ENCODE peak calls at places on chromosomes 2 and 18, in five cellular contexts. One of them, this sample, is unnamed.

GRCh38 chr2:74457549-74458131 is 598 bp upstream of the WBP1 start:
- DNase-seq in AG20443: no peak
- DNase-seq in stimulated activated CD8-positive, alpha-beta memory T cell treated with anti-CD3 and anti-CD28 coated beads, Interleukin-15, amount 100 ng/mL, for 24 hours: peak; percentile 65
- DNase-seq in body of pancreas: peak; percentile 71
- DNase-seq in activated CD4-positive, alpha-beta T cell treated with anti-CD3 and anti-CD28 coated beads for 4 hours: peak; percentile 76
- DNase-seq in this sample: peak; percentile 80

GRCh38 chr2:184498936-184499335 is 99.4 kb upstream of the ZNF804A start:
- DNase-seq in stimulated activated CD8-positive, alpha-beta memory T cell treated with anti-CD3 and anti-CD28 coated beads, Interleukin-15, amount 100 ng/mL, for 24 hours: no peak
- DNase-seq in activated CD4-positive, alpha-beta T cell treated with anti-CD3 and anti-CD28 coated beads for 4 hours: no peak
- DNase-seq in body of pancreas: no peak
- DNase-seq in AG20443: no peak
- DNase-seq in this sample: no peak

GRCh38 chr18:55076643-55077218 is 117.5 kb upstream of the CCDC68 start:
- DNase-seq in activated CD4-positive, alpha-beta T cell treated with anti-CD3 and anti-CD28 coated beads for 4 hours: no peak
- DNase-seq in stimulated activated CD8-positive, alpha-beta memory T cell treated with anti-CD3 and anti-CD28 coated beads, Interleukin-15, amount 100 ng/mL, for 24 hours: no peak
- DNase-seq in AG20443: peak; percentile 50
- DNase-seq in body of pancreas: no peak
- DNase-seq in this sample: no peak

GRCh38 chr2:182038579-182038978 is 52.9 kb downstream of the PPP1R1C start:
- DNase-seq in AG20443: peak; percentile 52
- DNase-seq in stimulated activated CD8-positive, alpha-beta memory T cell treated with anti-CD3 and anti-CD28 coated beads, Interleukin-15, amount 100 ng/mL, for 24 hours: no peak
- DNase-seq in body of pancreas: no peak
- DNase-seq in activated CD4-positive, alpha-beta T cell treated with anti-CD3 and anti-CD28 coated beads for 4 hours: no peak
- DNase-seq in this sample: no peak

GRCh38 chr18:61946449-61946848 is 53.6 kb upstream of the RNF152 start:
- DNase-seq in activated CD4-positive, alpha-beta T cell treated with anti-CD3 and anti-CD28 coated beads for 4 hours: no peak
- DNase-seq in body of pancreas: no peak
- DNase-seq in stimulated activated CD8-positive, alpha-beta memory T cell treated with anti-CD3 and anti-CD28 coated beads, Interleukin-15, amount 100 ng/mL, for 24 hours: no peak
- DNase-seq in AG20443: peak; percentile 55
- DNase-seq in this sample: no peak

GRCh38 chr2:237698338-237698694 is 70.9 kb downstream of the LRRFIP1 start:
- DNase-seq in activated CD4-positive, alpha-beta T cell treated with anti-CD3 and anti-CD28 coated beads for 4 hours: no peak
- DNase-seq in stimulated activated CD8-positive, alpha-beta memory T cell treated with anti-CD3 and anti-CD28 coated beads, Interleukin-15, amount 100 ng/mL, for 24 hours: no peak
- DNase-seq in AG20443: no peak
- DNase-seq in body of pancreas: no peak
- DNase-seq in this sample: no peak

GRCh38 chr2:60549250-60550150 is 4.0 kb downstream of the BCL11A start:
- DNase-seq in activated CD4-positive, alpha-beta T cell treated with anti-CD3 and anti-CD28 coated beads for 4 hours: no peak
- DNase-seq in AG20443: peak; percentile 43
- DNase-seq in stimulated activated CD8-positive, alpha-beta memory T cell treated with anti-CD3 and anti-CD28 coated beads, Interleukin-15, amount 100 ng/mL, for 24 hours: no peak
- DNase-seq in body of pancreas: peak; percentile 65
- DNase-seq in this sample: no peak

GRCh38 chr2:120317180-120317533 is 28.8 kb upstream of the INHBB start:
- DNase-seq in AG20443: no peak
- DNase-seq in activated CD4-positive, alpha-beta T cell treated with anti-CD3 and anti-CD28 coated beads for 4 hours: no peak
- DNase-seq in body of pancreas: no peak
- DNase-seq in stimulated activated CD8-positive, alpha-beta memory T cell treated with anti-CD3 and anti-CD28 coated beads, Interleukin-15, amount 100 ng/mL, for 24 hours: no peak
- DNase-seq in this sample: no peak

GRCh38 chr2:134260726-134261125 is 6.9 kb downstream of the MGAT5 start:
- DNase-seq in AG20443: peak; percentile 92
- DNase-seq in stimulated activated CD8-positive, alpha-beta memory T cell treated with anti-CD3 and anti-CD28 coated beads, Interleukin-15, amount 100 ng/mL, for 24 hours: no peak
- DNase-seq in body of pancreas: no peak
- DNase-seq in activated CD4-positive, alpha-beta T cell treated with anti-CD3 and anti-CD28 coated beads for 4 hours: no peak
- DNase-seq in this sample: no peak

GRCh38 chr18:48621815-48622555 is 83.2 kb downstream of the CTIF start:
- DNase-seq in AG20443: no peak
- DNase-seq in activated CD4-positive, alpha-beta T cell treated with anti-CD3 and anti-CD28 coated beads for 4 hours: no peak
- DNase-seq in stimulated activated CD8-positive, alpha-beta memory T cell treated with anti-CD3 and anti-CD28 coated beads, Interleukin-15, amount 100 ng/mL, for 24 hours: no peak
- DNase-seq in body of pancreas: no peak
- DNase-seq in this sample: no peak

GRCh38 chr2:218000137-218000536 is 2.7 kb downstream of the TNS1 start:
- DNase-seq in activated CD4-positive, alpha-beta T cell treated with anti-CD3 and anti-CD28 coated beads for 4 hours: no peak
- DNase-seq in body of pancreas: peak; percentile 68
- DNase-seq in AG20443: peak; percentile 84
- DNase-seq in stimulated activated CD8-positive, alpha-beta memory T cell treated with anti-CD3 and anti-CD28 coated beads, Interleukin-15, amount 100 ng/mL, for 24 hours: no peak
- DNase-seq in this sample: peak; percentile 86

GRCh38 chr2:172467382-172467781 is 40.0 kb downstream of the ITGA6 start:
- DNase-seq in stimulated activated CD8-positive, alpha-beta memory T cell treated with anti-CD3 and anti-CD28 coated beads, Interleukin-15, amount 100 ng/mL, for 24 hours: no peak
- DNase-seq in body of pancreas: no peak
- DNase-seq in AG20443: no peak
- DNase-seq in activated CD4-positive, alpha-beta T cell treated with anti-CD3 and anti-CD28 coated beads for 4 hours: no peak
- DNase-seq in this sample: no peak

GRCh38 chr18:10715791-10716190 is 190.0 kb downstream of the NAPG start:
- DNase-seq in body of pancreas: peak; percentile 14
- DNase-seq in activated CD4-positive, alpha-beta T cell treated with anti-CD3 and anti-CD28 coated beads for 4 hours: no peak
- DNase-seq in stimulated activated CD8-positive, alpha-beta memory T cell treated with anti-CD3 and anti-CD28 coated beads, Interleukin-15, amount 100 ng/mL, for 24 hours: no peak
- DNase-seq in AG20443: peak; percentile 66
- DNase-seq in this sample: no peak

GRCh38 chr2:170716851-170717598 is 1.9 kb downstream of the SP5 start:
- DNase-seq in stimulated activated CD8-positive, alpha-beta memory T cell treated with anti-CD3 and anti-CD28 coated beads, Interleukin-15, amount 100 ng/mL, for 24 hours: no peak
- DNase-seq in AG20443: peak; percentile 87
- DNase-seq in activated CD4-positive, alpha-beta T cell treated with anti-CD3 and anti-CD28 coated beads for 4 hours: peak; percentile 9
- DNase-seq in body of pancreas: peak; percentile 46
- DNase-seq in this sample: no peak

GRCh38 chr2:192288290-192288689 is 93.6 kb upstream of the TMEFF2 start:
- DNase-seq in AG20443: no peak
- DNase-seq in body of pancreas: no peak
- DNase-seq in stimulated activated CD8-positive, alpha-beta memory T cell treated with anti-CD3 and anti-CD28 coated beads, Interleukin-15, amount 100 ng/mL, for 24 hours: no peak
- DNase-seq in activated CD4-positive, alpha-beta T cell treated with anti-CD3 and anti-CD28 coated beads for 4 hours: no peak
- DNase-seq in this sample: no peak

GRCh38 chr2:47002480-47003381 is 87.1 kb upstream of the MCFD2 start:
- DNase-seq in activated CD4-positive, alpha-beta T cell treated with anti-CD3 and anti-CD28 coated beads for 4 hours: no peak
- DNase-seq in stimulated activated CD8-positive, alpha-beta memory T cell treated with anti-CD3 and anti-CD28 coated beads, Interleukin-15, amount 100 ng/mL, for 24 hours: no peak
- DNase-seq in AG20443: peak; percentile 76
- DNase-seq in body of pancreas: peak; percentile 37
- DNase-seq in this sample: no peak

GRCh38 chr2:237533668-237534138 is 32.7 kb upstream of the PRLH start:
- DNase-seq in body of pancreas: no peak
- DNase-seq in activated CD4-positive, alpha-beta T cell treated with anti-CD3 and anti-CD28 coated beads for 4 hours: no peak
- DNase-seq in stimulated activated CD8-positive, alpha-beta memory T cell treated with anti-CD3 and anti-CD28 coated beads, Interleukin-15, amount 100 ng/mL, for 24 hours: no peak
- DNase-seq in AG20443: no peak
- DNase-seq in this sample: no peak

GRCh38 chr18:54806526-54806925 is 21.8 kb upstream of the RAB27B start:
- DNase-seq in body of pancreas: no peak
- DNase-seq in stimulated activated CD8-positive, alpha-beta memory T cell treated with anti-CD3 and anti-CD28 coated beads, Interleukin-15, amount 100 ng/mL, for 24 hours: no peak
- DNase-seq in activated CD4-positive, alpha-beta T cell treated with anti-CD3 and anti-CD28 coated beads for 4 hours: no peak
- DNase-seq in AG20443: no peak
- DNase-seq in this sample: no peak

GRCh38 chr2:53235836-53236582 is 531.6 kb upstream of the CHAC2 start:
- DNase-seq in activated CD4-positive, alpha-beta T cell treated with anti-CD3 and anti-CD28 coated beads for 4 hours: no peak
- DNase-seq in body of pancreas: no peak
- DNase-seq in stimulated activated CD8-positive, alpha-beta memory T cell treated with anti-CD3 and anti-CD28 coated beads, Interleukin-15, amount 100 ng/mL, for 24 hours: no peak
- DNase-seq in AG20443: no peak
- DNase-seq in this sample: no peak

This sample was measured in ascending aorta.